ENCODE peak calls at places on chromosomes 4 and X, in five cellular contexts. One of them, this sample, is unnamed.
A peak's percentile ranks its signal among the peaks of the same experiment; 100 is the strongest.

GRCh38 chr4:37665347-37666009 is 20.7 kb downstream of the RELL1 start:
- DNase-seq in spleen: no peak
- DNase-seq in colonic mucosa: peak; percentile 50
- DNase-seq in prostate gland: no peak
- DNase-seq in adipocyte: no peak
- DNase-seq in this sample: no peak

GRCh38 chr4:159006202-159006601 is 96.7 kb upstream of the RAPGEF2 start:
- DNase-seq in spleen: no peak
- DNase-seq in prostate gland: no peak
- DNase-seq in adipocyte: no peak
- DNase-seq in colonic mucosa: peak; percentile 52
- DNase-seq in this sample: peak; percentile 71

GRCh38 chr4:110196206-110196870 is 2.1 kb downstream of the ELOVL6 start:
- DNase-seq in adipocyte: peak; percentile 54
- DNase-seq in prostate gland: peak; percentile 46
- DNase-seq in colonic mucosa: peak; percentile 78
- DNase-seq in spleen: peak; percentile 90
- DNase-seq in this sample: peak; percentile 62

GRCh38 chr4:156298230-156298629 is 344.6 kb upstream of the CTSO start:
- DNase-seq in prostate gland: no peak
- DNase-seq in colonic mucosa: no peak
- DNase-seq in adipocyte: peak; percentile 64
- DNase-seq in spleen: no peak
- DNase-seq in this sample: no peak

GRCh38 chr4:185821029-185821419 is 9.0 kb upstream of the SORBS2 start:
- DNase-seq in colonic mucosa: no peak
- DNase-seq in spleen: no peak
- DNase-seq in adipocyte: no peak
- DNase-seq in prostate gland: no peak
- DNase-seq in this sample: no peak

GRCh38 chr4:119543794-119544193 is 84.8 kb downstream of the PDE5A start:
- DNase-seq in colonic mucosa: no peak
- DNase-seq in adipocyte: peak; percentile 82
- DNase-seq in prostate gland: no peak
- DNase-seq in spleen: no peak
- DNase-seq in this sample: no peak

GRCh38 chrX:47854474-47854873 is 17.8 kb downstream of the ZNF81 start:
- DNase-seq in adipocyte: peak; percentile 16
- DNase-seq in prostate gland: peak; percentile 6
- DNase-seq in spleen: no peak
- DNase-seq in colonic mucosa: peak; percentile 53
- DNase-seq in this sample: no peak

GRCh38 chrX:15206306-15206705 is 63.6 kb downstream of the ASB9 start:
- DNase-seq in spleen: no peak
- DNase-seq in prostate gland: no peak
- DNase-seq in colonic mucosa: no peak
- DNase-seq in adipocyte: no peak
- DNase-seq in this sample: no peak

GRCh38 chr4:13933163-13933562 is 305.6 kb upstream of the BOD1L1 start:
- DNase-seq in colonic mucosa: no peak
- DNase-seq in prostate gland: no peak
- DNase-seq in adipocyte: peak; percentile 44
- DNase-seq in spleen: no peak
- DNase-seq in this sample: no peak

GRCh38 chr4:181659202-181659601 is 584.0 kb upstream of the TENM3 start:
- DNase-seq in prostate gland: no peak
- DNase-seq in spleen: no peak
- DNase-seq in colonic mucosa: no peak
- DNase-seq in adipocyte: no peak
- DNase-seq in this sample: no peak

GRCh38 chrX:1316527-1316926 is 20.1 kb upstream of the IL3RA start:
- DNase-seq in colonic mucosa: peak; percentile 34
- DNase-seq in adipocyte: no peak
- DNase-seq in spleen: peak; percentile 90
- DNase-seq in prostate gland: no peak
- DNase-seq in this sample: no peak

GRCh38 chr4:98664959-98665358 is 6.5 kb upstream of the TSPAN5 start:
- DNase-seq in adipocyte: no peak
- DNase-seq in spleen: no peak
- DNase-seq in colonic mucosa: no peak
- DNase-seq in prostate gland: no peak
- DNase-seq in this sample: no peak

GRCh38 chr4:20159516-20159915 is 92.2 kb upstream of the SLIT2 start:
- DNase-seq in colonic mucosa: no peak
- DNase-seq in prostate gland: no peak
- DNase-seq in adipocyte: no peak
- DNase-seq in spleen: no peak
- DNase-seq in this sample: no peak

GRCh38 chr4:66927937-66928336 is 617.4 kb downstream of the CENPC start:
- DNase-seq in spleen: no peak
- DNase-seq in prostate gland: no peak
- DNase-seq in adipocyte: no peak
- DNase-seq in colonic mucosa: no peak
- DNase-seq in this sample: no peak

GRCh38 chr4:4541040-4541631 is 712 bp downstream of the STX18 start:
- DNase-seq in colonic mucosa: peak; percentile 53
- DNase-seq in adipocyte: peak; percentile 67
- DNase-seq in prostate gland: no peak
- DNase-seq in spleen: no peak
- DNase-seq in this sample: no peak

GRCh38 chrX:104195489-104196084 is 29.3 kb downstream of the FAM199X start:
- DNase-seq in prostate gland: no peak
- DNase-seq in colonic mucosa: peak; percentile 18
- DNase-seq in adipocyte: peak; percentile 78
- DNase-seq in spleen: no peak
- DNase-seq in this sample: no peak

GRCh38 chrX:107829880-107830279 is 4.2 kb downstream of the MID2 start:
- DNase-seq in prostate gland: no peak
- DNase-seq in colonic mucosa: no peak
- DNase-seq in adipocyte: no peak
- DNase-seq in spleen: no peak
- DNase-seq in this sample: no peak

GRCh38 chr4:6845574-6845973 is 63.0 kb downstream of the KIAA0232 start:
- DNase-seq in adipocyte: no peak
- DNase-seq in spleen: no peak
- DNase-seq in prostate gland: no peak
- DNase-seq in colonic mucosa: no peak
- DNase-seq in this sample: no peak

GRCh38 chrX:48698306-48698705 is 1.8 kb downstream of the SUV39H1 start:
- DNase-seq in adipocyte: no peak
- DNase-seq in spleen: peak; percentile 21
- DNase-seq in colonic mucosa: no peak
- DNase-seq in prostate gland: no peak
- DNase-seq in this sample: no peak

GRCh38 chr4:91734682-91735081 is 569.1 kb upstream of the GRID2 start:
- DNase-seq in prostate gland: no peak
- DNase-seq in colonic mucosa: no peak
- DNase-seq in adipocyte: peak; percentile 24
- DNase-seq in spleen: no peak
- DNase-seq in this sample: no peak

GRCh38 chrX:108001218-108001814 is 19.1 kb upstream of the TEX13B start:
- DNase-seq in spleen: no peak
- DNase-seq in prostate gland: peak; percentile 12
- DNase-seq in colonic mucosa: no peak
- DNase-seq in adipocyte: peak; percentile 57
- DNase-seq in this sample: no peak

GRCh38 chrX:55489315-55490009 is at the start of gene USP51:
- DNase-seq in spleen: peak; percentile 82
- DNase-seq in prostate gland: peak; percentile 28
- DNase-seq in colonic mucosa: peak; percentile 39
- DNase-seq in adipocyte: peak; percentile 60
- DNase-seq in this sample: no peak

GRCh38 chr4:22179124-22179874 is 230.7 kb upstream of the KCNIP4 start:
- DNase-seq in adipocyte: peak; percentile 86
- DNase-seq in colonic mucosa: no peak
- DNase-seq in prostate gland: no peak
- DNase-seq in spleen: no peak
- DNase-seq in this sample: peak; percentile 69

GRCh38 chr4:45944000-45944399 is 179.9 kb downstream of the GABRG1 start:
- DNase-seq in adipocyte: no peak
- DNase-seq in prostate gland: no peak
- DNase-seq in spleen: no peak
- DNase-seq in colonic mucosa: no peak
- DNase-seq in this sample: no peak

GRCh38 chr4:165517216-165517615 is 138.4 kb downstream of the CPE start:
- DNase-seq in spleen: no peak
- DNase-seq in colonic mucosa: no peak
- DNase-seq in adipocyte: no peak
- DNase-seq in prostate gland: no peak
- DNase-seq in this sample: no peak

GRCh38 chrX:69137371-69137881 is 27.8 kb downstream of the PJA1 start:
- DNase-seq in prostate gland: no peak
- DNase-seq in colonic mucosa: no peak
- DNase-seq in adipocyte: peak; percentile 41
- DNase-seq in spleen: peak; percentile 56
- DNase-seq in this sample: no peak

GRCh38 chr4:52199574-52200338 is 148.7 kb downstream of the SPATA18 start:
- DNase-seq in adipocyte: peak; percentile 72
- DNase-seq in prostate gland: no peak
- DNase-seq in colonic mucosa: no peak
- DNase-seq in spleen: no peak
- DNase-seq in this sample: no peak

GRCh38 chrX:130246084-130246483 is 22.6 kb downstream of the ZNF280C start:
- DNase-seq in spleen: no peak
- DNase-seq in prostate gland: no peak
- DNase-seq in adipocyte: no peak
- DNase-seq in colonic mucosa: no peak
- DNase-seq in this sample: no peak

GRCh38 chrX:153061732-153062131 is 5.5 kb downstream of the PNMA3 start:
- DNase-seq in spleen: no peak
- DNase-seq in prostate gland: no peak
- DNase-seq in colonic mucosa: no peak
- DNase-seq in adipocyte: peak; percentile 31
- DNase-seq in this sample: no peak

GRCh38 chrX:12426420-12426819 is 288.1 kb downstream of the FRMPD4 start:
- DNase-seq in adipocyte: no peak
- DNase-seq in spleen: no peak
- DNase-seq in colonic mucosa: no peak
- DNase-seq in prostate gland: no peak
- DNase-seq in this sample: no peak

GRCh38 chr4:184284336-184284690 is 66.6 kb upstream of the ENPP6 start:
- DNase-seq in prostate gland: no peak
- DNase-seq in spleen: no peak
- DNase-seq in colonic mucosa: no peak
- DNase-seq in adipocyte: no peak
- DNase-seq in this sample: no peak

GRCh38 chr4:57499786-57500185 is 389.6 kb upstream of the IGFBP7 start:
- DNase-seq in colonic mucosa: no peak
- DNase-seq in prostate gland: no peak
- DNase-seq in spleen: no peak
- DNase-seq in adipocyte: peak; percentile 7
- DNase-seq in this sample: no peak

GRCh38 chr4:129377131-129377845 is 281.3 kb downstream of the C4orf33 start:
- DNase-seq in prostate gland: no peak
- DNase-seq in adipocyte: no peak
- DNase-seq in spleen: no peak
- DNase-seq in colonic mucosa: no peak
- DNase-seq in this sample: no peak

GRCh38 chr4:87053802-87054767 is 119.3 kb downstream of the AFF1 start:
- DNase-seq in prostate gland: no peak
- DNase-seq in colonic mucosa: no peak
- DNase-seq in spleen: no peak
- DNase-seq in adipocyte: no peak
- DNase-seq in this sample: no peak
- H3K4me3 ChIP-seq in prostate gland: no peak overlapping the region
- H3K4me3 ChIP-seq in colonic mucosa: no peak overlapping the region
- H3K4me3 ChIP-seq in spleen: no peak overlapping the region
- H3K4me3 ChIP-seq in adipocyte: no peak overlapping the region
- H3K4me3 ChIP-seq in this sample: no peak overlapping the region

GRCh38 chrX:119523664-119524184 is 41.5 kb downstream of the STEEP1 start:
- DNase-seq in colonic mucosa: no peak
- DNase-seq in adipocyte: no peak
- DNase-seq in prostate gland: no peak
- DNase-seq in spleen: no peak
- DNase-seq in this sample: no peak

GRCh38 chrX:119529355-119530276 is 35.6 kb downstream of the STEEP1 start:
- DNase-seq in spleen: peak; percentile 32
- DNase-seq in prostate gland: no peak
- DNase-seq in adipocyte: peak; percentile 3
- DNase-seq in colonic mucosa: no peak
- DNase-seq in this sample: no peak
- H3K4me1 ChIP-seq in spleen: peaks cover 3% of the 10 kb centered on the region
- H3K4me1 ChIP-seq in prostate gland: no peaks in the 10 kb centered on the region
- H3K4me1 ChIP-seq in adipocyte: no peaks in the 10 kb centered on the region
- H3K4me1 ChIP-seq in colonic mucosa: no peaks in the 10 kb centered on the region
- H3K4me1 ChIP-seq in this sample: no peaks in the 10 kb centered on the region

GRCh38 chr4:105154576-105154975 is 7.9 kb downstream of the TET2 start:
- DNase-seq in colonic mucosa: peak; percentile 62
- DNase-seq in spleen: no peak
- DNase-seq in prostate gland: no peak
- DNase-seq in adipocyte: no peak
- DNase-seq in this sample: no peak

GRCh38 chr4:105153749-105154148 is 7.1 kb downstream of the TET2 start:
- DNase-seq in colonic mucosa: no peak
- DNase-seq in spleen: no peak
- DNase-seq in prostate gland: no peak
- DNase-seq in adipocyte: no peak
- DNase-seq in this sample: no peak

GRCh38 chr4:105155426-105155825 is 8.8 kb downstream of the TET2 start:
- DNase-seq in colonic mucosa: no peak
- DNase-seq in prostate gland: no peak
- DNase-seq in adipocyte: no peak
- DNase-seq in spleen: no peak
- DNase-seq in this sample: no peak

GRCh38 chr4:105162123-105162796 is 15.6 kb downstream of the TET2 start:
- DNase-seq in prostate gland: no peak
- DNase-seq in adipocyte: no peak
- DNase-seq in colonic mucosa: no peak
- DNase-seq in spleen: no peak
- DNase-seq in this sample: no peak

GRCh38 chr4:105158837-105159236 is 12.2 kb downstream of the TET2 start:
- DNase-seq in prostate gland: no peak
- DNase-seq in adipocyte: no peak
- DNase-seq in colonic mucosa: no peak
- DNase-seq in spleen: no peak
- DNase-seq in this sample: no peak
- H3K4me3 ChIP-seq in prostate gland: no peak overlapping the region
- H3K4me3 ChIP-seq in adipocyte: peak overlapping the region; percentile 7
- H3K4me3 ChIP-seq in colonic mucosa: no peak overlapping the region
- H3K4me3 ChIP-seq in spleen: no peak overlapping the region
- H3K4me3 ChIP-seq in this sample: no peak overlapping the region

GRCh38 chr4:73703320-73703719 is 37.0 kb upstream of the CXCL8 start:
- DNase-seq in spleen: no peak
- DNase-seq in colonic mucosa: no peak
- DNase-seq in adipocyte: no peak
- DNase-seq in prostate gland: no peak
- DNase-seq in this sample: no peak

GRCh38 chr4:73706811-73707210 is 33.6 kb upstream of the CXCL8 start:
- DNase-seq in adipocyte: no peak
- DNase-seq in prostate gland: no peak
- DNase-seq in spleen: no peak
- DNase-seq in colonic mucosa: no peak
- DNase-seq in this sample: no peak

GRCh38 chr4:73704314-73705055 is 35.9 kb upstream of the CXCL8 start:
- DNase-seq in spleen: no peak
- DNase-seq in prostate gland: peak; percentile 89
- DNase-seq in colonic mucosa: peak; percentile 46
- DNase-seq in adipocyte: peak; percentile 99
- DNase-seq in this sample: peak; percentile 81

GRCh38 chr4:73705721-73706120 is 34.6 kb upstream of the CXCL8 start:
- DNase-seq in adipocyte: no peak
- DNase-seq in colonic mucosa: no peak
- DNase-seq in prostate gland: no peak
- DNase-seq in spleen: no peak
- DNase-seq in this sample: no peak

GRCh38 chr4:73705056-73705432 is 35.3 kb upstream of the CXCL8 start:
- DNase-seq in adipocyte: peak; percentile 56
- DNase-seq in prostate gland: no peak
- DNase-seq in spleen: no peak
- DNase-seq in colonic mucosa: no peak
- DNase-seq in this sample: no peak
- H3K4me1 ChIP-seq in adipocyte: peaks cover 47% of the 10 kb centered on the region
- H3K4me1 ChIP-seq in prostate gland: no peaks in the 10 kb centered on the region
- H3K4me1 ChIP-seq in spleen: peaks cover 5% of the 10 kb centered on the region
- H3K4me1 ChIP-seq in colonic mucosa: no peaks in the 10 kb centered on the region
- H3K4me1 ChIP-seq in this sample: peaks cover 72% of the 10 kb centered on the region

This sample was measured in RWPE2.